ENCODE peak calls at places on chromosomes 12 and 14, in four cellular contexts. K is A549, F is prostate gland, H is endothelial cell of umbilical vein. S is an unnamed sample.

GRCh38 chr12:116495260-116495659 is 63.9 kb upstream of the MAP1LC3B2 start:
- DNase-seq in K (peak; percentile 41), F (peak; percentile 25), H (no peak), S (peak; percentile 69)

GRCh38 chr12:115088328-115088994 is 404.5 kb upstream of the TBX3 start:
- DNase-seq in K (no peak), F (peak; percentile 5), H (no peak), S (no peak)

GRCh38 chr14:50845166-50845565 is 14.2 kb upstream of the NIN start:
- DNase-seq in K (no peak), H (no peak), F (no peak), S (no peak)

GRCh38 chr14:37051153-37051552 is 121.3 kb downstream of the SLC25A21 start:
- DNase-seq in F (no peak), K (no peak), H (peak; percentile 77), S (no peak)

GRCh38 chr12:84730561-84731162 is 181.9 kb downstream of the SLC6A15 start:
- DNase-seq in F (no peak), K (no peak), H (no peak), S (no peak)

GRCh38 chr12:128784030-128784770 is 39.6 kb downstream of the SLC15A4 start:
- DNase-seq in H (no peak), K (no peak), F (no peak), S (no peak)

GRCh38 chr14:52694761-52695480 is 437 bp downstream of the ERO1A start:
- DNase-seq in F (peak; percentile 44), H (peak; percentile 65), K (no peak), S (no peak)

GRCh38 chr12:31117203-31118011 is 43.7 kb downstream of the DDX11 start:
- DNase-seq in F (peak; percentile 40), H (peak; percentile 49), K (peak; percentile 76), S (no peak)

GRCh38 chr12:104809251-104809650 is 148.8 kb downstream of the SLC41A2 start:
- DNase-seq in K (no peak), F (no peak), H (no peak), S (no peak)

GRCh38 chr14:51619551-51619950 is 32.2 kb upstream of the FRMD6 start:
- DNase-seq in F (no peak), H (no peak), K (no peak), S (no peak)

GRCh38 chr12:31603546-31604009 is 12.6 kb upstream of the DENND5B start:
- DNase-seq in K (no peak), H (no peak), F (no peak), S (no peak)

GRCh38 chr14:77709412-77709811 is 1.5 kb downstream of the SLIRP start:
- DNase-seq in K (no peak), H (no peak), F (no peak), S (no peak)

GRCh38 chr14:54606631-54607133 is 39.8 kb downstream of the SAMD4A start:
- DNase-seq in H (no peak), F (no peak), K (no peak), S (no peak)

GRCh38 chr12:109517619-109518018 is 40.2 kb downstream of the UBE3B start:
- DNase-seq in H (no peak), F (no peak), K (no peak), S (no peak)

GRCh38 chr12:78888583-78888982 is 24.0 kb downstream of the SYT1 start:
- DNase-seq in K (no peak), F (no peak), H (no peak), S (no peak)

GRCh38 chr12:106248177-106248848 is 493 bp upstream of the CKAP4 start:
- DNase-seq in F (peak; percentile 62), K (peak; percentile 67), H (peak; percentile 69), S (peak; percentile 56)

GRCh38 chr12:109734219-109735000 is 20.8 kb downstream of the FAM222A start:
- DNase-seq in H (no peak), F (no peak), K (no peak), S (peak; percentile 14)

GRCh38 chr12:106239951-106240335 is 7.9 kb downstream of the CKAP4 start:
- DNase-seq in F (no peak), K (no peak), H (no peak), S (no peak)

GRCh38 chr14:99628832-99629618 is 15.9 kb upstream of the HHIPL1 start:
- DNase-seq in K (peak; percentile 89), H (peak; percentile 69), F (peak; percentile 74), S (peak; percentile 86)

GRCh38 chr14:93683241-93683640 is 105.0 kb downstream of the PRIMA1 start:
- DNase-seq in H (no peak), F (no peak), K (no peak), S (no peak)

GRCh38 chr12:92624236-92624635 is 78.6 kb upstream of the PLEKHG7 start:
- DNase-seq in F (no peak), H (peak; percentile 51), K (peak; percentile 17), S (no peak)

GRCh38 chr12:87981495-87981894 is 47.7 kb downstream of the C12orf50 start:
- DNase-seq in H (no peak), F (no peak), K (no peak), S (no peak)

GRCh38 chr14:47674546-47675238 is 713 bp downstream of the MDGA2 start:
- DNase-seq in K (no peak), F (no peak), H (no peak), S (no peak)

GRCh38 chr12:46320731-46321130 is 51.8 kb downstream of the SLC38A2 start:
- DNase-seq in K (no peak), H (no peak), F (no peak), S (no peak)

GRCh38 chr14:100375273-100375962 is 52.3 kb downstream of the SLC25A47 start:
- DNase-seq in H (peak; percentile 98), K (no peak), F (no peak), S (no peak)

GRCh38 chr14:103179078-103179477 is 55.8 kb downstream of the TNFAIP2 start:
- DNase-seq in F (no peak), H (no peak), K (no peak), S (no peak)

GRCh38 chr12:98644433-98644711 is 216 bp downstream of the IKBIP start:
- DNase-seq in H (no peak), K (no peak), F (peak; percentile 37), S (no peak)

GRCh38 chr12:5556033-5556614 is 124.2 kb downstream of the NTF3 start:
- DNase-seq in K (peak; percentile 17), H (no peak), F (no peak), S (no peak)

GRCh38 chr14:21652209-21652808 is 1.3 kb upstream of the OR4E2 start:
- DNase-seq in F (no peak), K (no peak), H (peak; percentile 6), S (no peak)

GRCh38 chr12:52495385-52495784 is 2.3 kb upstream of the KRT6A start:
- DNase-seq in K (peak; percentile 41), H (no peak), F (no peak), S (no peak)

GRCh38 chr12:96327346-96327745 is 72.9 kb downstream of the CDK17 start:
- DNase-seq in K (no peak), F (no peak), H (no peak), S (no peak)

GRCh38 chr12:100077367-100077766 is 65.3 kb downstream of the BLTP3B start:
- DNase-seq in F (no peak), K (no peak), H (no peak), S (no peak)

GRCh38 chr12:123364532-123365140 is at the start of gene SBNO1:
- DNase-seq in F (peak; percentile 91), K (peak; percentile 83), H (no peak), S (peak; percentile 88)

GRCh38 chr12:131941116-131941986 is 8.4 kb upstream of the EP400 start:
- DNase-seq in F (no peak), K (no peak), H (no peak), S (no peak)

GRCh38 chr12:118964988-118965387 is 16.4 kb upstream of the SRRM4 start:
- DNase-seq in F (no peak), H (no peak), K (no peak), S (no peak)

GRCh38 chr12:100058482-100059029 is 73.8 kb upstream of the ANKS1B start:
- DNase-seq in H (peak; percentile 94), K (no peak), F (no peak), S (no peak)

GRCh38 chr14:95364481-95365209 is 44.9 kb upstream of the CLMN start:
- DNase-seq in F (no peak), H (no peak), K (no peak), S (no peak)

GRCh38 chr14:74417611-74418010 is 8.4 kb downstream of the SYNDIG1L start:
- DNase-seq in F (no peak), K (no peak), H (no peak), S (no peak)

DNA sequence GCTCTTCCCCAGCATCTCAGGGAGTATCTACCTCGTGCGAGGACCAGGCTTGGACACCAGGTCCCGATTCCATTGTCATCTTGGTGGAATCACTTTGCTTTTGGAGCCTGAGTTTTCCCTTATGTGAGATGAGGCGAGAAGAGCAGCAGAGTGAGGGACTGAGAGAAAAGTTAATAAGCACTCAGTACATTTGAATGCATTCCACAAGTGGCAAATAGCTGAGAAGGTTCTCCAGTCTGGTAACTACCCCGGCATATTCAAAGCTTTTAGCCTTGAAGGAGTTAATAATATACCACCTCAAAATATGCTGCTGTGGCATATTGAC is 465 bp upstream of the GALC start:
- DNase-seq in K (no peak), H (no peak), F (no peak), S (no peak)
- TF ChIP-seq POLR2A in K (no peak), H (no peak), F (no peak), S (no peak)

DNA sequence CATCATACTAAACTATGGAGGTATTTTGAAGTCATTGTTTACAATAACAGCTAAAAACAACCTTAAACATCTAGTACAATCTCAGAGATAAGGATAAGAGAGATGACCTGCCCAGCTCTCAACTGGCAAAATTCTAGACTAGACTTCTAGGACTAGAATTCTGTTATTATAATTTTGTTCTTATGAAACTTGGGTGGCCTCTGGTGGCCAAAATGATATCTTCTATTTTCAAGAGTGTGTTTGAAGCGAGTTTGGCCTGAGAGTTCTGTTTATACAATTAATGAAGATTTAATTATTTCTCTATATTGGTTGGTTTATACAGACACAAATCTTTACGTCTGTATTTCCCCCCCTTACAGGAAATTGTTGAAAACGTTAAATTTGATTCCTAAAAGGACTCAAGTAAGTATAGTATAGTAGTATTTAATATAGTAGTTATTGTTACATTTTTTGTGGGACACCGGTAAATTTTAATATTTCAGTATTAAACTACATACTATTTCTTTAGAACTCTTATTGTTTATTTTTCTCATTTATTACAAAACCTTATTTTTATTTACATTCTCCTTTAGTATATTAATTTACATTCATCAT is 6.4 kb downstream of the PPHLN1 start:
- DNase-seq in K (peak; percentile 47), H (peak; percentile 67), F (peak; percentile 30), S (no peak)
- H3K4me3 ChIP-seq in K (no peak overlapping the region), H (no peak overlapping the region), F (no peak overlapping the region), S (no peak overlapping the region)

GRCh38 chr12:47829584-47829983 is 9.9 kb upstream of the HDAC7 start:
- DNase-seq in F (no peak), H (no peak), K (no peak), S (no peak)
- H3K27ac ChIP-seq in F (peak overlapping the region; percentile 66), H (no peak overlapping the region), K (peak overlapping the region; percentile 86), S (peak overlapping the region; percentile 92)

GRCh38 chr12:55738113-55739024 is 4.6 kb upstream of the GDF11 start:
- DNase-seq in F (peak; percentile 84), K (peak; percentile 56), H (peak; percentile 90), S (peak; percentile 68)
- TF ChIP-seq POLR2A in F (no peak), K (no peak), H (no peak), S (no peak)

DNA sequence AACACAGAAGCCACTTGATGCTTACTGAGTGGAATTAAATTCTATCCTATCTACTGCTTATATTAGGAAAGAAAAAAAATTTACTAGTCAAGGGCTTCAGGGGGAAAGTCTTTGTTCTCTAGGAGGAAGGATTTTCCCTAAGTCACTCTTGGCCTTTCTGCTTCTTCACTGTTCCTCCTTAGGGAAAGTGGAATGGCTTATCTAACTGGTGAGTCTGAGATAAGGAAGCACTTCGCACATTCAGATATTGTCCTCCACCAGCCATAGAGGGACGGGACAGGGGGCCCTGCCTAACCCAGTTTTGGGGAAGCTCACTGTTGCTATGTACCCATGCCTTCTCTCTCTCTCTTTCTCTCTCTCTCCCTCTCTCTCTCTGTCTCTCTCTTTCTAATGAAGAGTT is 450.7 kb downstream of the ZFP36L1 start:
- DNase-seq in F (no peak), K (no peak), H (no peak), S (no peak)
- H3K4me3 ChIP-seq in F (no peak overlapping the region), K (no peak overlapping the region), H (no peak overlapping the region), S (no peak overlapping the region)

S was measured in breast epithelium.